ENCODE peak calls at places on chromosomes 16 and 17, in eight cellular contexts. T, Z, G, M, L, U, C and H are unnamed samples.

GRCh38 chr17:27206447-27206846 is 87.5 kb upstream of the WSB1 start:
- DNase-seq in M (peak), C (no peak), U (no peak), L (no peak), G (no peak), Z (no peak), T (no peak), H (peak)

GRCh38 chr16:54503011-54503410 is 216.4 kb upstream of the IRX3 start:
- DNase-seq in U (no peak), M (no peak), T (no peak), L (peak), C (no peak), G (peak), Z (no peak), H (peak)

GRCh38 chr16:88977028-88977844 is at the start of gene CBFA2T3:
- DNase-seq in C (peak), M (no peak), G (no peak), L (no peak), Z (no peak), T (no peak), U (no peak), H (peak)

GRCh38 chr16:19933740-19934139 is 49.1 kb upstream of the GPRC5B start:
- DNase-seq in Z (no peak), M (no peak), G (no peak), T (no peak), U (no peak), L (no peak), C (no peak), H (no peak)

GRCh38 chr16:27320261-27321012 is 6.7 kb downstream of the IL4R start:
- DNase-seq in M (no peak), L (no peak), T (no peak), Z (no peak), C (no peak), U (no peak), G (no peak), H (no peak)

GRCh38 chr17:47279062-47279801 is 25.6 kb downstream of the ITGB3 start:
- DNase-seq in Z (peak), M (no peak), U (no peak), T (no peak), L (peak), G (peak), C (no peak), H (no peak)

GRCh38 chr17:28509784-28510183 is 3.6 kb downstream of the FOXN1 start:
- DNase-seq in M (no peak), C (no peak), T (no peak), G (no peak), Z (no peak), L (no peak), U (no peak), H (no peak)

GRCh38 chr16:11799509-11800384 is 2.7 kb upstream of the ZC3H7A start:
- DNase-seq in G (no peak), L (peak), M (no peak), U (no peak), Z (no peak), C (no peak), T (no peak), H (no peak)

GRCh38 chr16:89197033-89197632 is 3.2 kb downstream of the SLC22A31 start:
- DNase-seq in M (no peak), L (no peak), T (no peak), C (no peak), Z (no peak), G (no peak), U (no peak), H (no peak)

GRCh38 chr17:63701477-63702222 is 1.7 kb upstream of the LIMD2 start:
- DNase-seq in U (no peak), L (no peak), C (no peak), T (no peak), Z (no peak), M (no peak), G (no peak), H (peak)

GRCh38 chr17:35726609-35727460 is 4.6 kb upstream of the RASL10B start:
- DNase-seq in Z (peak), U (no peak), G (peak), T (no peak), L (peak), M (no peak), C (no peak), H (no peak)

GRCh38 chr16:48352648-48353347 is 32.4 kb downstream of the SIAH1 start:
- DNase-seq in C (no peak), G (no peak), L (no peak), T (no peak), Z (no peak), U (no peak), M (no peak), H (no peak)

GRCh38 chr16:53090591-53091507 is 36.1 kb downstream of the CHD9 start:
- DNase-seq in T (no peak), L (peak), U (peak), G (peak), C (peak), M (no peak), Z (peak), H (peak)

GRCh38 chr17:72613411-72614292 is 478.8 kb downstream of the SLC39A11 start:
- DNase-seq in Z (no peak), T (no peak), U (no peak), L (no peak), C (no peak), G (peak), M (no peak), H (no peak)

GRCh38 chr17:32486091-32486700 is 597 bp upstream of the CDK5R1 start:
- DNase-seq in T (no peak), L (peak), U (peak), G (peak), C (peak), M (peak), Z (no peak), H (peak)

GRCh38 chr16:80862153-80862552 is 57.8 kb upstream of the CDYL2 start:
- DNase-seq in U (no peak), Z (no peak), L (no peak), T (no peak), C (no peak), G (no peak), M (no peak), H (no peak)

GRCh38 chr16:58418601-58419000 is 26.3 kb downstream of the GINS3 start:
- DNase-seq in T (no peak), L (no peak), U (no peak), G (peak), M (no peak), Z (no peak), C (no peak), H (no peak)

GRCh38 chr17:77692571-77693161 is 265.8 kb upstream of the TNRC6C start:
- DNase-seq in U (no peak), C (no peak), L (no peak), M (no peak), T (no peak), Z (no peak), G (peak), H (no peak)

GRCh38 chr17:57463103-57463885 is 207.0 kb downstream of the MSI2 start:
- DNase-seq in U (no peak), T (no peak), C (no peak), M (no peak), L (no peak), Z (no peak), G (peak), H (no peak)